ENCODE peak calls at places on chromosomes 16 and 17, in eight cellular contexts. One of them, this sample, is unnamed.

GRCh38 chr17:21272881-21273839 is 11.4 kb upstream of the MAP2K3 start:
- DNase-seq in CD8-positive, alpha-beta T cell: no peak
- DNase-seq in left ventricle myocardium inferior: no peak
- DNase-seq in cardiac fibroblast: no peak
- DNase-seq in fibroblast of mammary gland: no peak
- DNase-seq in MCF 10A: peak
- DNase-seq in lower lobe of right lung: no peak
- DNase-seq in tibial artery: no peak
- DNase-seq in this sample: no peak

GRCh38 chr17:20125724-20126123 is 116.6 kb downstream of the SPECC1 start:
- DNase-seq in lower lobe of right lung: no peak
- DNase-seq in fibroblast of mammary gland: no peak
- DNase-seq in cardiac fibroblast: no peak
- DNase-seq in tibial artery: no peak
- DNase-seq in left ventricle myocardium inferior: no peak
- DNase-seq in MCF 10A: peak
- DNase-seq in CD8-positive, alpha-beta T cell: no peak
- DNase-seq in this sample: no peak

GRCh38 chr17:7502987-7503386 is 18.8 kb downstream of the POLR2A start:
- DNase-seq in fibroblast of mammary gland: no peak
- DNase-seq in cardiac fibroblast: no peak
- DNase-seq in left ventricle myocardium inferior: no peak
- DNase-seq in MCF 10A: no peak
- DNase-seq in tibial artery: no peak
- DNase-seq in CD8-positive, alpha-beta T cell: no peak
- DNase-seq in lower lobe of right lung: no peak
- DNase-seq in this sample: no peak

GRCh38 chr17:19399750-19400450 is 11.1 kb upstream of the RNF112 start:
- DNase-seq in cardiac fibroblast: no peak
- DNase-seq in left ventricle myocardium inferior: no peak
- DNase-seq in tibial artery: no peak
- DNase-seq in fibroblast of mammary gland: no peak
- DNase-seq in MCF 10A: no peak
- DNase-seq in CD8-positive, alpha-beta T cell: no peak
- DNase-seq in lower lobe of right lung: no peak
- DNase-seq in this sample: no peak

GRCh38 chr17:6677158-6677831 is 25.7 kb downstream of the C17orf100 start:
- DNase-seq in left ventricle myocardium inferior: no peak
- DNase-seq in tibial artery: no peak
- DNase-seq in MCF 10A: no peak
- DNase-seq in fibroblast of mammary gland: no peak
- DNase-seq in lower lobe of right lung: no peak
- DNase-seq in CD8-positive, alpha-beta T cell: no peak
- DNase-seq in cardiac fibroblast: peak
- DNase-seq in this sample: no peak

GRCh38 chr17:9432121-9432866 is 143.3 kb downstream of the STX8 start:
- DNase-seq in CD8-positive, alpha-beta T cell: no peak
- DNase-seq in fibroblast of mammary gland: peak
- DNase-seq in tibial artery: no peak
- DNase-seq in left ventricle myocardium inferior: no peak
- DNase-seq in cardiac fibroblast: peak
- DNase-seq in MCF 10A: no peak
- DNase-seq in lower lobe of right lung: no peak
- DNase-seq in this sample: no peak

GRCh38 chr17:74595037-74595436 is 3.0 kb upstream of the CD300LD start:
- DNase-seq in lower lobe of right lung: no peak
- DNase-seq in fibroblast of mammary gland: no peak
- DNase-seq in MCF 10A: no peak
- DNase-seq in CD8-positive, alpha-beta T cell: no peak
- DNase-seq in cardiac fibroblast: no peak
- DNase-seq in tibial artery: no peak
- DNase-seq in left ventricle myocardium inferior: no peak
- DNase-seq in this sample: no peak

GRCh38 chr16:17802566-17802965 is 331.8 kb upstream of the XYLT1 start:
- DNase-seq in fibroblast of mammary gland: peak
- DNase-seq in MCF 10A: no peak
- DNase-seq in tibial artery: no peak
- DNase-seq in cardiac fibroblast: no peak
- DNase-seq in CD8-positive, alpha-beta T cell: no peak
- DNase-seq in left ventricle myocardium inferior: no peak
- DNase-seq in lower lobe of right lung: no peak
- DNase-seq in this sample: no peak

GRCh38 chr17:38798614-38799500 is 499 bp downstream of the PIP4K2B start:
- DNase-seq in cardiac fibroblast: peak
- DNase-seq in tibial artery: peak
- DNase-seq in fibroblast of mammary gland: peak
- DNase-seq in MCF 10A: peak
- DNase-seq in lower lobe of right lung: peak
- DNase-seq in CD8-positive, alpha-beta T cell: peak
- DNase-seq in left ventricle myocardium inferior: peak
- DNase-seq in this sample: peak

GRCh38 chr17:30449480-30449879 is 27.7 kb upstream of the GOSR1 start:
- DNase-seq in left ventricle myocardium inferior: no peak
- DNase-seq in lower lobe of right lung: no peak
- DNase-seq in MCF 10A: no peak
- DNase-seq in CD8-positive, alpha-beta T cell: no peak
- DNase-seq in cardiac fibroblast: peak
- DNase-seq in fibroblast of mammary gland: peak
- DNase-seq in tibial artery: peak
- DNase-seq in this sample: no peak

GRCh38 chr17:33099906-33100305 is 108.3 kb downstream of the SPACA3 start:
- DNase-seq in MCF 10A: no peak
- DNase-seq in fibroblast of mammary gland: no peak
- DNase-seq in CD8-positive, alpha-beta T cell: no peak
- DNase-seq in cardiac fibroblast: no peak
- DNase-seq in tibial artery: no peak
- DNase-seq in left ventricle myocardium inferior: no peak
- DNase-seq in lower lobe of right lung: no peak
- DNase-seq in this sample: no peak

GRCh38 chr16:56888806-56889205 is 23.8 kb downstream of the SLC12A3 start:
- DNase-seq in fibroblast of mammary gland: no peak
- DNase-seq in MCF 10A: no peak
- DNase-seq in CD8-positive, alpha-beta T cell: no peak
- DNase-seq in lower lobe of right lung: no peak
- DNase-seq in cardiac fibroblast: no peak
- DNase-seq in tibial artery: no peak
- DNase-seq in left ventricle myocardium inferior: no peak
- DNase-seq in this sample: no peak

GRCh38 chr16:702341-702740 is 3.3 kb downstream of the FBXL16 start:
- DNase-seq in lower lobe of right lung: no peak
- DNase-seq in MCF 10A: no peak
- DNase-seq in fibroblast of mammary gland: no peak
- DNase-seq in CD8-positive, alpha-beta T cell: no peak
- DNase-seq in left ventricle myocardium inferior: no peak
- DNase-seq in cardiac fibroblast: no peak
- DNase-seq in tibial artery: no peak
- DNase-seq in this sample: no peak

GRCh38 chr17:57274162-57274561 is 17.8 kb downstream of the MSI2 start:
- DNase-seq in cardiac fibroblast: no peak
- DNase-seq in MCF 10A: no peak
- DNase-seq in tibial artery: no peak
- DNase-seq in fibroblast of mammary gland: no peak
- DNase-seq in left ventricle myocardium inferior: no peak
- DNase-seq in lower lobe of right lung: no peak
- DNase-seq in CD8-positive, alpha-beta T cell: no peak
- DNase-seq in this sample: no peak

GRCh38 chr17:41645371-41646063 is 21.1 kb upstream of the KRT17 start:
- DNase-seq in cardiac fibroblast: peak
- DNase-seq in MCF 10A: peak
- DNase-seq in tibial artery: no peak
- DNase-seq in lower lobe of right lung: no peak
- DNase-seq in left ventricle myocardium inferior: no peak
- DNase-seq in CD8-positive, alpha-beta T cell: no peak
- DNase-seq in fibroblast of mammary gland: peak
- DNase-seq in this sample: no peak

GRCh38 chr17:10797848-10798328 is 6.0 kb downstream of the TMEM238L start:
- DNase-seq in tibial artery: no peak
- DNase-seq in fibroblast of mammary gland: no peak
- DNase-seq in cardiac fibroblast: no peak
- DNase-seq in left ventricle myocardium inferior: no peak
- DNase-seq in MCF 10A: no peak
- DNase-seq in lower lobe of right lung: no peak
- DNase-seq in CD8-positive, alpha-beta T cell: no peak
- DNase-seq in this sample: no peak

GRCh38 chr16:28218109-28218508 is 6.3 kb upstream of the XPO6 start:
- DNase-seq in MCF 10A: peak
- DNase-seq in cardiac fibroblast: peak
- DNase-seq in lower lobe of right lung: no peak
- DNase-seq in CD8-positive, alpha-beta T cell: peak
- DNase-seq in left ventricle myocardium inferior: no peak
- DNase-seq in fibroblast of mammary gland: peak
- DNase-seq in tibial artery: no peak
- DNase-seq in this sample: no peak
- TF ChIP-seq CTCF in MCF 10A: peak
- TF ChIP-seq CTCF in cardiac fibroblast: peak
- TF ChIP-seq CTCF in lower lobe of right lung: peak
- TF ChIP-seq CTCF in CD8-positive, alpha-beta T cell: peak
- TF ChIP-seq CTCF in left ventricle myocardium inferior: peak
- TF ChIP-seq CTCF in fibroblast of mammary gland: peak
- TF ChIP-seq CTCF in tibial artery: no peak
- TF ChIP-seq CTCF in this sample: peak

GRCh38 chr16:6016530-6017184 is 919.1 kb upstream of the EEF2KMT start:
- DNase-seq in lower lobe of right lung: no peak
- DNase-seq in tibial artery: no peak
- DNase-seq in cardiac fibroblast: peak
- DNase-seq in fibroblast of mammary gland: peak
- DNase-seq in CD8-positive, alpha-beta T cell: no peak
- DNase-seq in left ventricle myocardium inferior: no peak
- DNase-seq in MCF 10A: no peak
- DNase-seq in this sample: no peak
- TF ChIP-seq CTCF in lower lobe of right lung: no peak
- TF ChIP-seq CTCF in tibial artery: no peak
- TF ChIP-seq CTCF in cardiac fibroblast: no peak
- TF ChIP-seq CTCF in fibroblast of mammary gland: peak
- TF ChIP-seq CTCF in CD8-positive, alpha-beta T cell: no peak
- TF ChIP-seq CTCF in left ventricle myocardium inferior: no peak
- TF ChIP-seq CTCF in MCF 10A: no peak
- TF ChIP-seq CTCF in this sample: peak

DNA sequence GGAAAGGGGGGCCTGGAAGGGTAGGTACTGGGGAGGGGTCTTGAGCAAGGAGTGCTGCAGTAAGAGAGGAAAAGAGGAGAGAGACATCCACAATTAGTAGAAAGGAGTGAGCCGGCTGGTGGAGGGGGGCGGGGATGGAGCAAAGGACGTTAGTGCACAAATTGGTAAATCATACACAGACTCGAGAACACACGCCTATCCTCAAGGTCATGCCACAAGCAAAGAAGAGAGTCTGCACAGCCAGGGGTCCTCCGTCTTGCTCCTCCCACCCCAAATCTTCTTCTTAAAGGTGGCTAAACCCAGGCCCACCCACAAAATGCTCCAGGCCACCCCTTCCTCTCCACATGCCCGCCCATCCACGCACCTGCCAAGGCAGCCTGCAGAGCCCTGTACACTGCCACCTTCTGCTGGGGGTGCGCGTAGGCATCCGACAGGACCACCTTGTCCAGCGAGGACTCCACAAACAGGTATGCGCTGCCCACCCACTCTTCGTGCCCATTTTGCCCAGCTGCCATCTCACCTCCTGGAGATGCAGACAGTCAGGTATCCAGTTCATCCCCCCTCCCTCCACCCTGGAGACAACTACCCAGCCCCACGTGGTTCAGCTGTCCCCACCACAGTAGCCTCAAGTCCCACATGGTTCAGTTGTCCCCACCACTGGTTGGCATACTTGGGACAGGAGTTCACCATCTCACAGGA is 3.4 kb downstream of the TRADD start:
- DNase-seq in lower lobe of right lung: no peak
- DNase-seq in fibroblast of mammary gland: no peak
- DNase-seq in left ventricle myocardium inferior: no peak
- DNase-seq in CD8-positive, alpha-beta T cell: no peak
- DNase-seq in tibial artery: no peak
- DNase-seq in MCF 10A: no peak
- DNase-seq in cardiac fibroblast: no peak
- DNase-seq in this sample: no peak
- TF ChIP-seq CTCF in lower lobe of right lung: no peak
- TF ChIP-seq CTCF in fibroblast of mammary gland: no peak
- TF ChIP-seq CTCF in left ventricle myocardium inferior: no peak
- TF ChIP-seq CTCF in CD8-positive, alpha-beta T cell: no peak
- TF ChIP-seq CTCF in tibial artery: no peak
- TF ChIP-seq CTCF in MCF 10A: no peak
- TF ChIP-seq CTCF in cardiac fibroblast: no peak
- TF ChIP-seq CTCF in this sample: no peak

GRCh38 chr16:8924214-8924613 is 39.5 kb downstream of the USP7 start:
- DNase-seq in fibroblast of mammary gland: peak
- DNase-seq in cardiac fibroblast: no peak
- DNase-seq in MCF 10A: peak
- DNase-seq in lower lobe of right lung: no peak
- DNase-seq in CD8-positive, alpha-beta T cell: no peak
- DNase-seq in left ventricle myocardium inferior: peak
- DNase-seq in tibial artery: no peak
- DNase-seq in this sample: no peak

GRCh38 chr16:8921626-8921984 is 39.5 kb downstream of the LITAFD start:
- DNase-seq in CD8-positive, alpha-beta T cell: no peak
- DNase-seq in lower lobe of right lung: no peak
- DNase-seq in cardiac fibroblast: no peak
- DNase-seq in fibroblast of mammary gland: no peak
- DNase-seq in MCF 10A: no peak
- DNase-seq in left ventricle myocardium inferior: no peak
- DNase-seq in tibial artery: no peak
- DNase-seq in this sample: no peak

GRCh38 chr16:8920676-8921625 is 38.8 kb downstream of the LITAFD start:
- DNase-seq in tibial artery: no peak
- DNase-seq in left ventricle myocardium inferior: no peak
- DNase-seq in fibroblast of mammary gland: peak
- DNase-seq in lower lobe of right lung: no peak
- DNase-seq in MCF 10A: no peak
- DNase-seq in CD8-positive, alpha-beta T cell: no peak
- DNase-seq in cardiac fibroblast: no peak
- DNase-seq in this sample: no peak

GRCh38 chr16:8925455-8925854 is 38.3 kb downstream of the USP7 start:
- DNase-seq in left ventricle myocardium inferior: no peak
- DNase-seq in cardiac fibroblast: no peak
- DNase-seq in lower lobe of right lung: no peak
- DNase-seq in fibroblast of mammary gland: no peak
- DNase-seq in CD8-positive, alpha-beta T cell: no peak
- DNase-seq in MCF 10A: no peak
- DNase-seq in tibial artery: no peak
- DNase-seq in this sample: no peak

GRCh38 chr16:8923199-8923598 is 40.5 kb downstream of the USP7 start:
- DNase-seq in left ventricle myocardium inferior: no peak
- DNase-seq in cardiac fibroblast: no peak
- DNase-seq in MCF 10A: no peak
- DNase-seq in lower lobe of right lung: no peak
- DNase-seq in CD8-positive, alpha-beta T cell: no peak
- DNase-seq in tibial artery: no peak
- DNase-seq in fibroblast of mammary gland: no peak
- DNase-seq in this sample: no peak
- TF ChIP-seq CTCF in left ventricle myocardium inferior: no peak
- TF ChIP-seq CTCF in cardiac fibroblast: no peak
- TF ChIP-seq CTCF in MCF 10A: no peak
- TF ChIP-seq CTCF in lower lobe of right lung: no peak
- TF ChIP-seq CTCF in CD8-positive, alpha-beta T cell: no peak
- TF ChIP-seq CTCF in tibial artery: no peak
- TF ChIP-seq CTCF in fibroblast of mammary gland: no peak
- TF ChIP-seq CTCF in this sample: no peak

GRCh38 chr17:45794840-45795239 is 10.7 kb downstream of the CRHR1 start:
- DNase-seq in fibroblast of mammary gland: peak
- DNase-seq in lower lobe of right lung: no peak
- DNase-seq in CD8-positive, alpha-beta T cell: no peak
- DNase-seq in cardiac fibroblast: peak
- DNase-seq in tibial artery: no peak
- DNase-seq in left ventricle myocardium inferior: no peak
- DNase-seq in MCF 10A: peak
- DNase-seq in this sample: no peak
- TF ChIP-seq CTCF in fibroblast of mammary gland: no peak
- TF ChIP-seq CTCF in lower lobe of right lung: no peak
- TF ChIP-seq CTCF in CD8-positive, alpha-beta T cell: no peak
- TF ChIP-seq CTCF in cardiac fibroblast: no peak
- TF ChIP-seq CTCF in tibial artery: no peak
- TF ChIP-seq CTCF in left ventricle myocardium inferior: no peak
- TF ChIP-seq CTCF in MCF 10A: no peak
- TF ChIP-seq CTCF in this sample: no peak